ENCODE peak calls at places on chromosomes 6 and 20, in four cellular contexts. One of them, this sample, is unnamed.

GRCh38 chr6:16803294-16804006 is 42.2 kb upstream of the ATXN1 start:
- DNase-seq in HCT116: no peak
- DNase-seq in H9: peak; percentile 94
- DNase-seq in K562: peak; percentile 22
- DNase-seq in this sample: no peak

GRCh38 chr6:154786144-154786868 is 53.1 kb downstream of the SCAF8 start:
- DNase-seq in HCT116: no peak
- DNase-seq in H9: no peak
- DNase-seq in K562: no peak
- DNase-seq in this sample: no peak

GRCh38 chr6:82989891-82990290 is 75.8 kb downstream of the UBE3D start:
- DNase-seq in H9: no peak
- DNase-seq in HCT116: no peak
- DNase-seq in K562: no peak
- DNase-seq in this sample: no peak

GRCh38 chr6:125392682-125393081 is 90.9 kb upstream of the HDDC2 start:
- DNase-seq in HCT116: no peak
- DNase-seq in K562: no peak
- DNase-seq in H9: no peak
- DNase-seq in this sample: peak; percentile 46

GRCh38 chr20:53642196-53643030 is 48.8 kb upstream of the ZNF217 start:
- DNase-seq in K562: peak; percentile 80
- DNase-seq in H9: no peak
- DNase-seq in HCT116: peak; percentile 89
- DNase-seq in this sample: peak; percentile 73

GRCh38 chr6:157650261-157650640 is 172.8 kb upstream of the SNX9 start:
- DNase-seq in HCT116: no peak
- DNase-seq in H9: no peak
- DNase-seq in K562: no peak
- DNase-seq in this sample: no peak

GRCh38 chr20:47304287-47304686 is 52.2 kb downstream of the ZMYND8 start:
- DNase-seq in HCT116: no peak
- DNase-seq in H9: no peak
- DNase-seq in K562: no peak
- DNase-seq in this sample: no peak

GRCh38 chr6:35320031-35320410 is 22.3 kb upstream of the PPARD start:
- DNase-seq in H9: no peak
- DNase-seq in HCT116: no peak
- DNase-seq in K562: no peak
- DNase-seq in this sample: no peak

GRCh38 chr20:56516631-56517030 is 7.9 kb upstream of the FAM209A start:
- DNase-seq in HCT116: no peak
- DNase-seq in H9: no peak
- DNase-seq in K562: no peak
- DNase-seq in this sample: no peak

GRCh38 chr6:53724501-53724900 is 58.9 kb upstream of the KLHL31 start:
- DNase-seq in H9: peak; percentile 64
- DNase-seq in K562: no peak
- DNase-seq in HCT116: no peak
- DNase-seq in this sample: no peak

GRCh38 chr6:167691566-167692312 is 135.0 kb upstream of the AFDN start:
- DNase-seq in HCT116: no peak
- DNase-seq in K562: no peak
- DNase-seq in H9: no peak
- DNase-seq in this sample: no peak

GRCh38 chr6:132471787-132472186 is 41.1 kb downstream of the STX7 start:
- DNase-seq in H9: no peak
- DNase-seq in HCT116: no peak
- DNase-seq in K562: no peak
- DNase-seq in this sample: no peak

GRCh38 chr6:105748737-105749161 is 337.4 kb upstream of the PRDM1 start:
- DNase-seq in H9: no peak
- DNase-seq in HCT116: no peak
- DNase-seq in K562: no peak
- DNase-seq in this sample: no peak

GRCh38 chr6:14478396-14479225 is 361.0 kb downstream of the CD83 start:
- DNase-seq in HCT116: no peak
- DNase-seq in K562: no peak
- DNase-seq in H9: no peak
- DNase-seq in this sample: no peak

GRCh38 chr6:10014561-10014960 is 400.3 kb downstream of the TFAP2A start:
- DNase-seq in H9: no peak
- DNase-seq in K562: no peak
- DNase-seq in HCT116: no peak
- DNase-seq in this sample: no peak

GRCh38 chr6:7004581-7005297 is 103.0 kb upstream of the RREB1 start:
- DNase-seq in K562: no peak
- DNase-seq in HCT116: no peak
- DNase-seq in H9: no peak
- DNase-seq in this sample: no peak

GRCh38 chr6:151900897-151901485 is 93.5 kb downstream of the ESR1 start:
- DNase-seq in K562: no peak
- DNase-seq in HCT116: no peak
- DNase-seq in H9: no peak
- DNase-seq in this sample: no peak

GRCh38 chr6:159098636-159099106 is 53.9 kb upstream of the TAGAP start:
- DNase-seq in K562: no peak
- DNase-seq in H9: no peak
- DNase-seq in HCT116: no peak
- DNase-seq in this sample: no peak

GRCh38 chr20:1735417-1736089 is 78.0 kb upstream of the SIRPG start:
- DNase-seq in H9: no peak
- DNase-seq in HCT116: no peak
- DNase-seq in K562: no peak
- DNase-seq in this sample: no peak

GRCh38 chr20:10649817-10650200 is 24.0 kb downstream of the JAG1 start:
- DNase-seq in K562: no peak
- DNase-seq in HCT116: no peak
- DNase-seq in H9: no peak
- DNase-seq in this sample: no peak

GRCh38 chr6:5337573-5337972 is 76.3 kb downstream of the FARS2 start:
- DNase-seq in K562: no peak
- DNase-seq in HCT116: no peak
- DNase-seq in H9: no peak
- DNase-seq in this sample: no peak

GRCh38 chr6:111872521-111873177 is 603 bp downstream of the FYN start:
- DNase-seq in H9: peak; percentile 49
- DNase-seq in HCT116: no peak
- DNase-seq in K562: peak; percentile 48
- DNase-seq in this sample: no peak
- H3K9ac ChIP-seq in H9: peak overlapping the region; percentile 48
- H3K9ac ChIP-seq in HCT116: no peak overlapping the region
- H3K9ac ChIP-seq in K562: peak overlapping the region; percentile 74
- H3K9ac ChIP-seq in this sample: no peak overlapping the region

GRCh38 chr6:17988422-17988944 is 1.0 kb upstream of the KIF13A start:
- DNase-seq in HCT116: no peak
- DNase-seq in H9: no peak
- DNase-seq in K562: no peak
- DNase-seq in this sample: no peak
- H3K4me2 ChIP-seq in HCT116: peak overlapping the region; percentile 96
- H3K4me2 ChIP-seq in H9: peak overlapping the region; percentile 91
- H3K4me2 ChIP-seq in K562: peak overlapping the region; percentile 92
- H3K4me2 ChIP-seq in this sample: peak overlapping the region; percentile 96

GRCh38 chr20:36306557-36307411 is 645 bp downstream of the DLGAP4 start:
- DNase-seq in K562: no peak
- DNase-seq in HCT116: no peak
- DNase-seq in H9: no peak
- DNase-seq in this sample: no peak
- H3K9ac ChIP-seq in K562: no peak overlapping the region
- H3K9ac ChIP-seq in HCT116: no peak overlapping the region
- H3K9ac ChIP-seq in H9: no peak overlapping the region
- H3K9ac ChIP-seq in this sample: no peak overlapping the region

DNA sequence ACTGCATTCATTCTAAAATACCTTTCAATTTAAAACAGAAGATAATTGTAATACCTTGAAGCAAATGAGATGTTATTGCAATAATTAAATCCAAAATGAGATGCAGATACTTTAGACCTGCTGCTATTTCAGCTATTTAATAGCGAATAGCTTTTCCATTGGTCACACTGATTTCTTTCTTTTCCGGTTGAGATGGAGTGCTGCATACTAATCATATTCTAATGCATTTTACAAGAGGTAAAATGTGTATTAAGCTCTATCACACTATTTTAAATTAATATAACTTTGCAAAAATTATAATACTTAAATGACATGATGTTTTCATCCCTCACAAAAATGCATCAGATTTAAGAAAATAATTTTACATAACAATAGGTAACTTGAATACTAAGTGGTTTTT is 74.0 kb downstream of the ADGRB3 start:
- DNase-seq in H9: no peak
- DNase-seq in HCT116: no peak
- DNase-seq in K562: no peak
- DNase-seq in this sample: no peak
- H3K4me2 ChIP-seq in H9: no peak overlapping the region
- H3K4me2 ChIP-seq in HCT116: no peak overlapping the region
- H3K4me2 ChIP-seq in K562: no peak overlapping the region
- H3K4me2 ChIP-seq in this sample: no peak overlapping the region